ENCODE peak calls at places on chromosomes 6 and 20, in ten cellular contexts. G is esophagus muscularis mucosa, S is heart left ventricle, B is bronchial epithelial cell, O is fibroblast of lung, R is brain microvascular endothelial cell, K is keratinocyte, V is ovary, J is neural progenitor cell, U is heart right ventricle. W is an unnamed sample.

GRCh38 chr20:9590189-9590588 is 75.8 kb downstream of the LAMP5 start:
- DNase-seq in K (no peak), U (no peak), B (peak; percentile 93), S (no peak), V (no peak), O (peak; percentile 33), G (no peak), J (no peak), R (peak; percentile 35), W (no peak)

GRCh38 chr6:164247106-164247505 is 832.6 kb downstream of the QKI start:
- DNase-seq in O (peak; percentile 69), G (no peak), V (no peak), R (no peak), K (no peak), S (no peak), U (no peak), J (peak; percentile 38), B (no peak), W (no peak)

GRCh38 chr20:42063176-42063575 is 445.0 kb upstream of the CHD6 start:
- DNase-seq in S (no peak), O (no peak), G (no peak), R (no peak), J (no peak), V (no peak), B (no peak), U (no peak), K (no peak), W (no peak)

GRCh38 chr6:149963462-149964242 is at the start of gene ULBP1:
- DNase-seq in S (peak; percentile 89), G (peak; percentile 95), U (peak; percentile 87), J (peak; percentile 91), V (peak; percentile 74), R (peak; percentile 62), K (no peak), O (peak; percentile 79), B (peak; percentile 64), W (no peak)

GRCh38 chr6:56528412-56528841 is 114.3 kb downstream of the DST start:
- DNase-seq in O (peak; percentile 99), U (no peak), J (no peak), G (no peak), S (no peak), R (peak; percentile 96), V (no peak), B (peak; percentile 80), K (no peak), W (peak; percentile 55)

GRCh38 chr6:128932061-128932460 is 49.1 kb downstream of the LAMA2 start:
- DNase-seq in B (peak; percentile 99), V (no peak), J (no peak), R (peak; percentile 12), S (no peak), U (no peak), K (no peak), G (no peak), O (no peak), W (peak; percentile 10)

GRCh38 chr20:63134201-63134612 is 81.7 kb downstream of the YTHDF1 start:
- DNase-seq in S (peak; percentile 40), J (peak; percentile 33), V (no peak), R (no peak), K (no peak), U (no peak), O (no peak), G (no peak), B (no peak), W (no peak)

GRCh38 chr6:138722425-138723371 is 50.9 kb upstream of the CCDC28A start:
- DNase-seq in G (peak; percentile 21), O (peak; percentile 92), J (peak; percentile 3), B (peak; percentile 22), U (no peak), K (no peak), R (peak; percentile 90), V (no peak), S (no peak), W (no peak)

GRCh38 chr6:143158113-143158581 is 97.5 kb downstream of the AIG1 start:
- DNase-seq in B (peak; percentile 61), J (no peak), O (no peak), G (no peak), R (peak; percentile 26), S (no peak), V (no peak), U (no peak), K (no peak), W (no peak)

GRCh38 chr6:15121443-15121842 is 124.4 kb upstream of the JARID2 start:
- DNase-seq in K (no peak), S (no peak), G (no peak), B (no peak), J (no peak), U (no peak), O (no peak), R (no peak), V (no peak), W (no peak)

GRCh38 chr6:132491303-132491702 is 21.6 kb downstream of the STX7 start:
- DNase-seq in K (no peak), B (no peak), R (peak; percentile 73), U (peak; percentile 36), J (no peak), G (no peak), O (peak; percentile 57), S (no peak), V (no peak), W (no peak)

GRCh38 chr6:125314019-125314581 is 12.3 kb upstream of the HDDC2 start:
- DNase-seq in O (peak; percentile 42), U (peak; percentile 74), K (no peak), J (peak; percentile 78), V (peak; percentile 63), G (peak; percentile 93), S (peak; percentile 72), R (peak; percentile 67), B (peak; percentile 53), W (no peak)

GRCh38 chr6:29667158-29667557 is 10.3 kb downstream of the MOG start:
- DNase-seq in J (peak; percentile 81), G (no peak), B (no peak), K (no peak), O (no peak), U (no peak), V (no peak), R (no peak), S (no peak), W (no peak)

GRCh38 chr6:12923644-12924235 is 207.2 kb downstream of the PHACTR1 start:
- DNase-seq in K (no peak), G (no peak), O (no peak), S (no peak), U (no peak), J (no peak), B (peak; percentile 63), R (no peak), V (no peak), W (no peak)

GRCh38 chr6:44301106-44301505 is 12.0 kb downstream of the AARS2 start:
- DNase-seq in V (no peak), U (no peak), O (no peak), G (no peak), S (no peak), R (no peak), K (no peak), B (no peak), J (no peak), W (no peak)

GRCh38 chr6:126064257-126064993 is 78.1 kb downstream of the TRMT11 start:
- DNase-seq in J (no peak), U (no peak), G (no peak), B (no peak), R (no peak), S (no peak), K (no peak), O (peak; percentile 35), V (no peak), W (no peak)

GRCh38 chr20:37915800-37916570 is 13.1 kb downstream of the VSTM2L start:
- DNase-seq in V (no peak), S (no peak), B (no peak), K (no peak), U (no peak), R (no peak), J (peak; percentile 56), G (no peak), O (no peak), W (no peak)

GRCh38 chr20:45933231-45934045 is 1.0 kb upstream of the PCIF1 start:
- DNase-seq in V (peak; percentile 76), O (peak; percentile 76), U (peak; percentile 81), J (peak; percentile 89), R (peak; percentile 62), G (no peak), B (peak; percentile 74), S (peak; percentile 82), K (no peak), W (peak; percentile 56)
- TF ChIP-seq CTCF in V (peak; percentile 16), O (peak; percentile 30), U (peak; percentile 22), J (peak; percentile 21), R (peak; percentile 60), G (peak; percentile 32), B (peak; percentile 46), S (peak; percentile 32), K (peak; percentile 51), W (peak; percentile 36)

GRCh38 chr6:119346450-119346849 is 3.1 kb downstream of the MAN1A1 start:
- DNase-seq in K (no peak), G (no peak), R (no peak), U (no peak), S (no peak), V (no peak), O (no peak), J (no peak), B (no peak), W (no peak)
- H3K4me3 ChIP-seq in K (peak overlapping the region; percentile 92), G (peak overlapping the region; percentile 95), R (no peak overlapping the region), U (peak overlapping the region; percentile 99), S (peak overlapping the region; percentile 94), V (peak overlapping the region; percentile 89), O (peak overlapping the region; percentile 84), J (no peak overlapping the region), B (no peak overlapping the region), W (no peak overlapping the region)

DNA sequence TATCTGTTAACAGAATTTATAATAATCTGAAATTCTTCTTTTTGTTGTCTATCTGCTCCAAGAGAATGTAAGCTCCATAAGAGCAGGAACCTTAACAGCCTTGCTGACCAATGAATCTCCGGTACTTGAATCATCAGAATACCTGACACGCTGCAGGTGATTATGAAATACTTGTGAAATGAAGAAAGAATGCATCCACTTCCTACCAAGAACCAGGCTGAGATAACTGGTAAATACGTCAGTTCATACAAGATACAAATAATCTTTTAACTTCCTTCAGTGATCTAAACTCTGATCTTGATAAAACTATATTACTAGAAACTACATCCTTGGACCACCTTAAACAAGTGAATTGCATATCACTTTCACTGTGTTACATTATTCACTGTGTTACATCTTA is 116.2 kb downstream of the MAP3K5 start:
- DNase-seq in O (no peak), G (no peak), R (no peak), J (no peak), K (no peak), S (no peak), U (no peak), B (peak; percentile 95), V (no peak), W (no peak)
- TF ChIP-seq CTCF in O (no peak), G (no peak), R (no peak), J (no peak), K (no peak), S (no peak), U (no peak), B (no peak), V (no peak), W (no peak)

DNA sequence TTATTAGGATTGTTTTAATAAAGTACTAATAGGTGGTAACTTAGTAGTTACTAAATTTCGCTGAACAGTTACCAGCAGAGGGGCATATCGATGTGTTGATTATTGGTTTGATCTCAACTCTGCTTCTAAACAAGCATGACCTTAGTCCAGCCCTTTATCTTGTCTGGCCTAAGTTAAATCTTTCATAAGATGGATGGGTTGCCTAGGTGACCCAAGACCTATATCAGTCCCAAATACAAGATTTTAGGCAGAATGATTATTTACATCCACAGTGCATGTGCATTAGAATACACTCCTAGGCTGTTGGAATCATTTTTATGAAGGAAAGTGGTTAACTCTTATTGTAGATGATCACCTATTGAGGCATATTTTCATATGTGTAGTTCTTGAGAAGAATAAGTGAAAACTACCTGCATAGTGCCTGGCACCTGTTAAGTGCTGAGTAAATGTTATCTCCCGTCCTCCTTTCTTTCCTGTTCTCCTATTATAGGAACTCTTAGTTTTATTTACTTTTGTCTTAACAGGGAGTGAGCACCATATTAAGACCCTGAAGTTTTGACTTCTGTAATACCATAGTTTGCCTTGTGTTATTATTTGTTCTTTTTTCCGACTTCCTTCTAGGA is 1.1 kb downstream of the HSF2 start:
- DNase-seq in G (no peak), K (no peak), V (no peak), O (no peak), S (no peak), U (no peak), J (no peak), B (peak; percentile 5), R (no peak), W (no peak)
- H3K4me3 ChIP-seq in G (peak overlapping the region; percentile 97), K (peak overlapping the region; percentile 78), V (peak overlapping the region; percentile 76), O (peak overlapping the region; percentile 95), S (peak overlapping the region; percentile 78), U (peak overlapping the region; percentile 90), J (peak overlapping the region; percentile 96), B (peak overlapping the region; percentile 100), R (peak overlapping the region; percentile 90), W (peak overlapping the region; percentile 99)